ENCODE peak calls at places on chromosomes 13 and 19, in seven cellular contexts. One of them, this sample, is unnamed.

GRCh38 chr19:50932018-50932689 is 20.7 kb downstream of the KLK5 start:
- DNase-seq in NCI-H748 treated with DMSO at 0.1 percent for 48 hours: no peak
- DNase-seq in activated CD4-positive, alpha-beta T cell treated with anti-CD3 and anti-CD28 coated beads, Interleukin-2, amount 10 ng/mL, durations not matched to agents 24 days and 14 days: no peak
- DNase-seq in NCI-H1930: no peak
- DNase-seq in anterior cingulate cortex: no peak
- DNase-seq in foreskin fibroblast: no peak
- DNase-seq in T-helper 1 cell: no peak
- DNase-seq in this sample: no peak

GRCh38 chr19:3243851-3244700 is 19.6 kb downstream of the CELF5 start:
- DNase-seq in T-helper 1 cell: peak
- DNase-seq in foreskin fibroblast: peak
- DNase-seq in NCI-H1930: no peak
- DNase-seq in anterior cingulate cortex: no peak
- DNase-seq in activated CD4-positive, alpha-beta T cell treated with anti-CD3 and anti-CD28 coated beads, Interleukin-2, amount 10 ng/mL, durations not matched to agents 24 days and 14 days: peak
- DNase-seq in NCI-H748 treated with DMSO at 0.1 percent for 48 hours: no peak
- DNase-seq in this sample: no peak

GRCh38 chr13:64928704-64929499 is 2301.2 kb downstream of the PCDH9 start:
- DNase-seq in NCI-H1930: no peak
- DNase-seq in anterior cingulate cortex: no peak
- DNase-seq in activated CD4-positive, alpha-beta T cell treated with anti-CD3 and anti-CD28 coated beads, Interleukin-2, amount 10 ng/mL, durations not matched to agents 24 days and 14 days: no peak
- DNase-seq in foreskin fibroblast: peak
- DNase-seq in NCI-H748 treated with DMSO at 0.1 percent for 48 hours: no peak
- DNase-seq in T-helper 1 cell: no peak
- DNase-seq in this sample: no peak

GRCh38 chr13:37457594-37457993 is 141.0 kb downstream of the POSTN start:
- DNase-seq in T-helper 1 cell: no peak
- DNase-seq in NCI-H1930: no peak
- DNase-seq in anterior cingulate cortex: no peak
- DNase-seq in NCI-H748 treated with DMSO at 0.1 percent for 48 hours: no peak
- DNase-seq in foreskin fibroblast: peak
- DNase-seq in activated CD4-positive, alpha-beta T cell treated with anti-CD3 and anti-CD28 coated beads, Interleukin-2, amount 10 ng/mL, durations not matched to agents 24 days and 14 days: no peak
- DNase-seq in this sample: no peak

GRCh38 chr19:54937926-54938325 is 9.4 kb downstream of the NLRP7 start:
- DNase-seq in NCI-H748 treated with DMSO at 0.1 percent for 48 hours: no peak
- DNase-seq in NCI-H1930: no peak
- DNase-seq in anterior cingulate cortex: no peak
- DNase-seq in foreskin fibroblast: no peak
- DNase-seq in activated CD4-positive, alpha-beta T cell treated with anti-CD3 and anti-CD28 coated beads, Interleukin-2, amount 10 ng/mL, durations not matched to agents 24 days and 14 days: peak
- DNase-seq in T-helper 1 cell: no peak
- DNase-seq in this sample: no peak

GRCh38 chr19:46350029-46350757 is 3.3 kb downstream of the PPP5C start:
- DNase-seq in anterior cingulate cortex: no peak
- DNase-seq in activated CD4-positive, alpha-beta T cell treated with anti-CD3 and anti-CD28 coated beads, Interleukin-2, amount 10 ng/mL, durations not matched to agents 24 days and 14 days: peak
- DNase-seq in NCI-H1930: no peak
- DNase-seq in NCI-H748 treated with DMSO at 0.1 percent for 48 hours: no peak
- DNase-seq in T-helper 1 cell: no peak
- DNase-seq in foreskin fibroblast: no peak
- DNase-seq in this sample: no peak

GRCh38 chr13:97884707-97885468 is 68.6 kb upstream of the IPO5 start:
- DNase-seq in NCI-H748 treated with DMSO at 0.1 percent for 48 hours: no peak
- DNase-seq in NCI-H1930: no peak
- DNase-seq in foreskin fibroblast: no peak
- DNase-seq in T-helper 1 cell: no peak
- DNase-seq in activated CD4-positive, alpha-beta T cell treated with anti-CD3 and anti-CD28 coated beads, Interleukin-2, amount 10 ng/mL, durations not matched to agents 24 days and 14 days: no peak
- DNase-seq in anterior cingulate cortex: no peak
- DNase-seq in this sample: no peak

GRCh38 chr13:97108535-97108910 is 113.6 kb upstream of the MBNL2 start:
- DNase-seq in activated CD4-positive, alpha-beta T cell treated with anti-CD3 and anti-CD28 coated beads, Interleukin-2, amount 10 ng/mL, durations not matched to agents 24 days and 14 days: no peak
- DNase-seq in NCI-H748 treated with DMSO at 0.1 percent for 48 hours: no peak
- DNase-seq in NCI-H1930: no peak
- DNase-seq in foreskin fibroblast: peak
- DNase-seq in T-helper 1 cell: no peak
- DNase-seq in anterior cingulate cortex: no peak
- DNase-seq in this sample: no peak

GRCh38 chr13:93169980-93170379 is 56.6 kb upstream of the GPC6 start:
- DNase-seq in NCI-H748 treated with DMSO at 0.1 percent for 48 hours: no peak
- DNase-seq in foreskin fibroblast: peak
- DNase-seq in NCI-H1930: no peak
- DNase-seq in anterior cingulate cortex: no peak
- DNase-seq in T-helper 1 cell: no peak
- DNase-seq in activated CD4-positive, alpha-beta T cell treated with anti-CD3 and anti-CD28 coated beads, Interleukin-2, amount 10 ng/mL, durations not matched to agents 24 days and 14 days: no peak
- DNase-seq in this sample: no peak

GRCh38 chr13:114077938-114078335 is 54.5 kb downstream of the RASA3 start:
- DNase-seq in anterior cingulate cortex: peak
- DNase-seq in activated CD4-positive, alpha-beta T cell treated with anti-CD3 and anti-CD28 coated beads, Interleukin-2, amount 10 ng/mL, durations not matched to agents 24 days and 14 days: no peak
- DNase-seq in NCI-H1930: no peak
- DNase-seq in foreskin fibroblast: peak
- DNase-seq in NCI-H748 treated with DMSO at 0.1 percent for 48 hours: no peak
- DNase-seq in T-helper 1 cell: no peak
- DNase-seq in this sample: no peak

GRCh38 chr19:48925240-48925843 is 8.2 kb upstream of the DHDH start:
- DNase-seq in NCI-H1930: no peak
- DNase-seq in activated CD4-positive, alpha-beta T cell treated with anti-CD3 and anti-CD28 coated beads, Interleukin-2, amount 10 ng/mL, durations not matched to agents 24 days and 14 days: no peak
- DNase-seq in foreskin fibroblast: peak
- DNase-seq in anterior cingulate cortex: no peak
- DNase-seq in NCI-H748 treated with DMSO at 0.1 percent for 48 hours: no peak
- DNase-seq in T-helper 1 cell: no peak
- DNase-seq in this sample: no peak

GRCh38 chr19:28715157-28715556 is 497.8 kb downstream of the UQCRFS1 start:
- DNase-seq in anterior cingulate cortex: no peak
- DNase-seq in foreskin fibroblast: no peak
- DNase-seq in activated CD4-positive, alpha-beta T cell treated with anti-CD3 and anti-CD28 coated beads, Interleukin-2, amount 10 ng/mL, durations not matched to agents 24 days and 14 days: no peak
- DNase-seq in T-helper 1 cell: no peak
- DNase-seq in NCI-H748 treated with DMSO at 0.1 percent for 48 hours: no peak
- DNase-seq in NCI-H1930: no peak
- DNase-seq in this sample: no peak

GRCh38 chr19:788821-789472 is 8.3 kb upstream of the PTBP1 start:
- DNase-seq in activated CD4-positive, alpha-beta T cell treated with anti-CD3 and anti-CD28 coated beads, Interleukin-2, amount 10 ng/mL, durations not matched to agents 24 days and 14 days: no peak
- DNase-seq in foreskin fibroblast: peak
- DNase-seq in anterior cingulate cortex: no peak
- DNase-seq in T-helper 1 cell: no peak
- DNase-seq in NCI-H748 treated with DMSO at 0.1 percent for 48 hours: no peak
- DNase-seq in NCI-H1930: no peak
- DNase-seq in this sample: peak

GRCh38 chr19:8815780-8816179 is 16.3 kb downstream of the ZNF558 start:
- DNase-seq in activated CD4-positive, alpha-beta T cell treated with anti-CD3 and anti-CD28 coated beads, Interleukin-2, amount 10 ng/mL, durations not matched to agents 24 days and 14 days: no peak
- DNase-seq in anterior cingulate cortex: no peak
- DNase-seq in NCI-H748 treated with DMSO at 0.1 percent for 48 hours: no peak
- DNase-seq in foreskin fibroblast: no peak
- DNase-seq in NCI-H1930: no peak
- DNase-seq in T-helper 1 cell: no peak
- DNase-seq in this sample: no peak

GRCh38 chr19:42253245-42254082 is 1.5 kb downstream of the ERF start:
- DNase-seq in NCI-H748 treated with DMSO at 0.1 percent for 48 hours: peak
- DNase-seq in foreskin fibroblast: peak
- DNase-seq in T-helper 1 cell: peak
- DNase-seq in anterior cingulate cortex: peak
- DNase-seq in activated CD4-positive, alpha-beta T cell treated with anti-CD3 and anti-CD28 coated beads, Interleukin-2, amount 10 ng/mL, durations not matched to agents 24 days and 14 days: peak
- DNase-seq in NCI-H1930: peak
- DNase-seq in this sample: no peak

GRCh38 chr19:33499671-33500506 is 21.7 kb downstream of the PEPD start:
- DNase-seq in T-helper 1 cell: no peak
- DNase-seq in activated CD4-positive, alpha-beta T cell treated with anti-CD3 and anti-CD28 coated beads, Interleukin-2, amount 10 ng/mL, durations not matched to agents 24 days and 14 days: no peak
- DNase-seq in anterior cingulate cortex: no peak
- DNase-seq in NCI-H1930: no peak
- DNase-seq in NCI-H748 treated with DMSO at 0.1 percent for 48 hours: no peak
- DNase-seq in foreskin fibroblast: no peak
- DNase-seq in this sample: no peak

GRCh38 chr13:100039740-100040139 is 49.2 kb upstream of the PCCA start:
- DNase-seq in T-helper 1 cell: no peak
- DNase-seq in NCI-H748 treated with DMSO at 0.1 percent for 48 hours: no peak
- DNase-seq in foreskin fibroblast: peak
- DNase-seq in anterior cingulate cortex: no peak
- DNase-seq in NCI-H1930: no peak
- DNase-seq in activated CD4-positive, alpha-beta T cell treated with anti-CD3 and anti-CD28 coated beads, Interleukin-2, amount 10 ng/mL, durations not matched to agents 24 days and 14 days: no peak
- DNase-seq in this sample: no peak

GRCh38 chr13:113120300-113121182 is 2.1 kb upstream of the F10 start:
- DNase-seq in NCI-H1930: no peak
- DNase-seq in foreskin fibroblast: no peak
- DNase-seq in T-helper 1 cell: no peak
- DNase-seq in activated CD4-positive, alpha-beta T cell treated with anti-CD3 and anti-CD28 coated beads, Interleukin-2, amount 10 ng/mL, durations not matched to agents 24 days and 14 days: no peak
- DNase-seq in anterior cingulate cortex: no peak
- DNase-seq in NCI-H748 treated with DMSO at 0.1 percent for 48 hours: no peak
- DNase-seq in this sample: no peak

GRCh38 chr19:10835089-10835753 is 791 bp downstream of the TMED1 start:
- DNase-seq in NCI-H748 treated with DMSO at 0.1 percent for 48 hours: no peak
- DNase-seq in foreskin fibroblast: no peak
- DNase-seq in T-helper 1 cell: no peak
- DNase-seq in NCI-H1930: no peak
- DNase-seq in activated CD4-positive, alpha-beta T cell treated with anti-CD3 and anti-CD28 coated beads, Interleukin-2, amount 10 ng/mL, durations not matched to agents 24 days and 14 days: no peak
- DNase-seq in anterior cingulate cortex: no peak
- DNase-seq in this sample: peak

GRCh38 chr13:50081106-50081898 is 66.1 kb downstream of the KCNRG start:
- DNase-seq in foreskin fibroblast: no peak
- DNase-seq in NCI-H748 treated with DMSO at 0.1 percent for 48 hours: no peak
- DNase-seq in T-helper 1 cell: peak
- DNase-seq in anterior cingulate cortex: no peak
- DNase-seq in activated CD4-positive, alpha-beta T cell treated with anti-CD3 and anti-CD28 coated beads, Interleukin-2, amount 10 ng/mL, durations not matched to agents 24 days and 14 days: peak
- DNase-seq in NCI-H1930: peak
- DNase-seq in this sample: peak

GRCh38 chr19:35847911-35848310 is 4.4 kb downstream of the NPHS1 start:
- DNase-seq in NCI-H1930: no peak
- DNase-seq in activated CD4-positive, alpha-beta T cell treated with anti-CD3 and anti-CD28 coated beads, Interleukin-2, amount 10 ng/mL, durations not matched to agents 24 days and 14 days: no peak
- DNase-seq in NCI-H748 treated with DMSO at 0.1 percent for 48 hours: no peak
- DNase-seq in T-helper 1 cell: no peak
- DNase-seq in anterior cingulate cortex: no peak
- DNase-seq in foreskin fibroblast: no peak
- DNase-seq in this sample: no peak

GRCh38 chr13:39897636-39898035 is 242.2 kb downstream of the COG6 start:
- DNase-seq in NCI-H1930: no peak
- DNase-seq in activated CD4-positive, alpha-beta T cell treated with anti-CD3 and anti-CD28 coated beads, Interleukin-2, amount 10 ng/mL, durations not matched to agents 24 days and 14 days: no peak
- DNase-seq in anterior cingulate cortex: no peak
- DNase-seq in T-helper 1 cell: no peak
- DNase-seq in foreskin fibroblast: no peak
- DNase-seq in NCI-H748 treated with DMSO at 0.1 percent for 48 hours: no peak
- DNase-seq in this sample: no peak

GRCh38 chr13:95481051-95481775 is 71.3 kb upstream of the CLDN10 start:
- DNase-seq in T-helper 1 cell: no peak
- DNase-seq in foreskin fibroblast: peak
- DNase-seq in NCI-H748 treated with DMSO at 0.1 percent for 48 hours: no peak
- DNase-seq in activated CD4-positive, alpha-beta T cell treated with anti-CD3 and anti-CD28 coated beads, Interleukin-2, amount 10 ng/mL, durations not matched to agents 24 days and 14 days: no peak
- DNase-seq in anterior cingulate cortex: no peak
- DNase-seq in NCI-H1930: no peak
- DNase-seq in this sample: no peak

GRCh38 chr13:42525035-42525504 is 48.9 kb upstream of the TNFSF11 start:
- DNase-seq in T-helper 1 cell: no peak
- DNase-seq in activated CD4-positive, alpha-beta T cell treated with anti-CD3 and anti-CD28 coated beads, Interleukin-2, amount 10 ng/mL, durations not matched to agents 24 days and 14 days: no peak
- DNase-seq in anterior cingulate cortex: no peak
- DNase-seq in NCI-H748 treated with DMSO at 0.1 percent for 48 hours: no peak
- DNase-seq in NCI-H1930: no peak
- DNase-seq in foreskin fibroblast: peak
- DNase-seq in this sample: no peak

GRCh38 chr13:29901714-29902631 is 51.6 kb upstream of the UBL3 start:
- DNase-seq in anterior cingulate cortex: no peak
- DNase-seq in T-helper 1 cell: no peak
- DNase-seq in activated CD4-positive, alpha-beta T cell treated with anti-CD3 and anti-CD28 coated beads, Interleukin-2, amount 10 ng/mL, durations not matched to agents 24 days and 14 days: peak
- DNase-seq in NCI-H1930: no peak
- DNase-seq in NCI-H748 treated with DMSO at 0.1 percent for 48 hours: no peak
- DNase-seq in foreskin fibroblast: peak
- DNase-seq in this sample: no peak

GRCh38 chr13:64505511-64505910 is 2724.6 kb downstream of the PCDH9 start:
- DNase-seq in anterior cingulate cortex: no peak
- DNase-seq in NCI-H748 treated with DMSO at 0.1 percent for 48 hours: no peak
- DNase-seq in foreskin fibroblast: peak
- DNase-seq in T-helper 1 cell: no peak
- DNase-seq in activated CD4-positive, alpha-beta T cell treated with anti-CD3 and anti-CD28 coated beads, Interleukin-2, amount 10 ng/mL, durations not matched to agents 24 days and 14 days: no peak
- DNase-seq in NCI-H1930: no peak
- DNase-seq in this sample: no peak

GRCh38 chr13:31625115-31625514 is 114.2 kb upstream of the RXFP2 start:
- DNase-seq in NCI-H748 treated with DMSO at 0.1 percent for 48 hours: no peak
- DNase-seq in NCI-H1930: no peak
- DNase-seq in T-helper 1 cell: no peak
- DNase-seq in activated CD4-positive, alpha-beta T cell treated with anti-CD3 and anti-CD28 coated beads, Interleukin-2, amount 10 ng/mL, durations not matched to agents 24 days and 14 days: no peak
- DNase-seq in anterior cingulate cortex: no peak
- DNase-seq in foreskin fibroblast: peak
- DNase-seq in this sample: no peak

GRCh38 chr19:3556978-3557460 is 367 bp downstream of the MFSD12 start:
- DNase-seq in anterior cingulate cortex: no peak
- DNase-seq in T-helper 1 cell: peak
- DNase-seq in NCI-H748 treated with DMSO at 0.1 percent for 48 hours: no peak
- DNase-seq in activated CD4-positive, alpha-beta T cell treated with anti-CD3 and anti-CD28 coated beads, Interleukin-2, amount 10 ng/mL, durations not matched to agents 24 days and 14 days: peak
- DNase-seq in NCI-H1930: no peak
- DNase-seq in foreskin fibroblast: peak
- DNase-seq in this sample: no peak

GRCh38 chr19:39246951-39247669 is 1.5 kb downstream of the IFNL4 start:
- DNase-seq in NCI-H1930: peak
- DNase-seq in anterior cingulate cortex: peak
- DNase-seq in T-helper 1 cell: peak
- DNase-seq in activated CD4-positive, alpha-beta T cell treated with anti-CD3 and anti-CD28 coated beads, Interleukin-2, amount 10 ng/mL, durations not matched to agents 24 days and 14 days: peak
- DNase-seq in NCI-H748 treated with DMSO at 0.1 percent for 48 hours: no peak
- DNase-seq in foreskin fibroblast: peak
- DNase-seq in this sample: no peak

GRCh38 chr13:78909276-78909675 is 250.3 kb upstream of the OBI1 start:
- DNase-seq in anterior cingulate cortex: no peak
- DNase-seq in T-helper 1 cell: no peak
- DNase-seq in activated CD4-positive, alpha-beta T cell treated with anti-CD3 and anti-CD28 coated beads, Interleukin-2, amount 10 ng/mL, durations not matched to agents 24 days and 14 days: no peak
- DNase-seq in NCI-H748 treated with DMSO at 0.1 percent for 48 hours: peak
- DNase-seq in foreskin fibroblast: no peak
- DNase-seq in NCI-H1930: no peak
- DNase-seq in this sample: no peak

GRCh38 chr19:13330285-13330684 is 176.0 kb downstream of the CACNA1A start:
- DNase-seq in anterior cingulate cortex: no peak
- DNase-seq in T-helper 1 cell: no peak
- DNase-seq in NCI-H748 treated with DMSO at 0.1 percent for 48 hours: no peak
- DNase-seq in foreskin fibroblast: no peak
- DNase-seq in activated CD4-positive, alpha-beta T cell treated with anti-CD3 and anti-CD28 coated beads, Interleukin-2, amount 10 ng/mL, durations not matched to agents 24 days and 14 days: no peak
- DNase-seq in NCI-H1930: no peak
- DNase-seq in this sample: no peak

GRCh38 chr13:25214371-25215252 is 42.5 kb upstream of the AMER2 start:
- DNase-seq in T-helper 1 cell: no peak
- DNase-seq in NCI-H1930: no peak
- DNase-seq in activated CD4-positive, alpha-beta T cell treated with anti-CD3 and anti-CD28 coated beads, Interleukin-2, amount 10 ng/mL, durations not matched to agents 24 days and 14 days: no peak
- DNase-seq in anterior cingulate cortex: no peak
- DNase-seq in NCI-H748 treated with DMSO at 0.1 percent for 48 hours: no peak
- DNase-seq in foreskin fibroblast: peak
- DNase-seq in this sample: no peak

GRCh38 chr19:39212377-39212742 is 8.3 kb upstream of the SYCN start:
- DNase-seq in NCI-H748 treated with DMSO at 0.1 percent for 48 hours: no peak
- DNase-seq in T-helper 1 cell: peak
- DNase-seq in activated CD4-positive, alpha-beta T cell treated with anti-CD3 and anti-CD28 coated beads, Interleukin-2, amount 10 ng/mL, durations not matched to agents 24 days and 14 days: peak
- DNase-seq in foreskin fibroblast: peak
- DNase-seq in anterior cingulate cortex: no peak
- DNase-seq in NCI-H1930: no peak
- DNase-seq in this sample: no peak

GRCh38 chr19:2888739-2889224 is 11.9 kb upstream of the ZNF57 start:
- DNase-seq in foreskin fibroblast: peak
- DNase-seq in NCI-H748 treated with DMSO at 0.1 percent for 48 hours: no peak
- DNase-seq in NCI-H1930: peak
- DNase-seq in T-helper 1 cell: peak
- DNase-seq in anterior cingulate cortex: no peak
- DNase-seq in activated CD4-positive, alpha-beta T cell treated with anti-CD3 and anti-CD28 coated beads, Interleukin-2, amount 10 ng/mL, durations not matched to agents 24 days and 14 days: no peak
- DNase-seq in this sample: peak

GRCh38 chr19:14554382-14554812 is 17.5 kb downstream of the NDUFB7 start:
- DNase-seq in NCI-H1930: no peak
- DNase-seq in anterior cingulate cortex: peak
- DNase-seq in foreskin fibroblast: no peak
- DNase-seq in activated CD4-positive, alpha-beta T cell treated with anti-CD3 and anti-CD28 coated beads, Interleukin-2, amount 10 ng/mL, durations not matched to agents 24 days and 14 days: no peak
- DNase-seq in T-helper 1 cell: no peak
- DNase-seq in NCI-H748 treated with DMSO at 0.1 percent for 48 hours: no peak
- DNase-seq in this sample: no peak

GRCh38 chr13:29749401-29750177 is 100.8 kb downstream of the UBL3 start:
- DNase-seq in anterior cingulate cortex: no peak
- DNase-seq in NCI-H1930: no peak
- DNase-seq in NCI-H748 treated with DMSO at 0.1 percent for 48 hours: no peak
- DNase-seq in T-helper 1 cell: no peak
- DNase-seq in foreskin fibroblast: no peak
- DNase-seq in activated CD4-positive, alpha-beta T cell treated with anti-CD3 and anti-CD28 coated beads, Interleukin-2, amount 10 ng/mL, durations not matched to agents 24 days and 14 days: no peak
- DNase-seq in this sample: no peak

GRCh38 chr13:31485183-31485582 is 254.1 kb upstream of the RXFP2 start:
- DNase-seq in anterior cingulate cortex: no peak
- DNase-seq in NCI-H748 treated with DMSO at 0.1 percent for 48 hours: peak
- DNase-seq in activated CD4-positive, alpha-beta T cell treated with anti-CD3 and anti-CD28 coated beads, Interleukin-2, amount 10 ng/mL, durations not matched to agents 24 days and 14 days: no peak
- DNase-seq in foreskin fibroblast: peak
- DNase-seq in T-helper 1 cell: no peak
- DNase-seq in NCI-H1930: peak
- DNase-seq in this sample: no peak

GRCh38 chr13:43908156-43909126 is 28.7 kb downstream of the LACC1 start:
- DNase-seq in activated CD4-positive, alpha-beta T cell treated with anti-CD3 and anti-CD28 coated beads, Interleukin-2, amount 10 ng/mL, durations not matched to agents 24 days and 14 days: peak
- DNase-seq in anterior cingulate cortex: no peak
- DNase-seq in NCI-H748 treated with DMSO at 0.1 percent for 48 hours: peak
- DNase-seq in NCI-H1930: peak
- DNase-seq in T-helper 1 cell: no peak
- DNase-seq in foreskin fibroblast: peak
- DNase-seq in this sample: no peak